ENCODE peak calls at places on chromosomes 12 and 14, in five cellular contexts. N is astrocyte of the spinal cord, B is heart left ventricle, R is Panc1, O is fibroblast of the aortic adventitia. G is an unnamed sample.

GRCh38 chr14:103101964-103102688 is 7.6 kb downstream of the EXOC3L4 start:
- DNase-seq in N (no peak), B (no peak), R (no peak), O (no peak), G (no peak)

GRCh38 chr14:78107171-78107570 is 63.0 kb upstream of the NRXN3 start:
- DNase-seq in O (no peak), N (no peak), B (no peak), R (no peak), G (no peak)

GRCh38 chr14:76348898-76349297 is 27.0 kb upstream of the ESRRB start:
- DNase-seq in N (peak; percentile 87), R (no peak), O (peak; percentile 35), B (peak; percentile 56), G (peak; percentile 7)

GRCh38 chr12:131357152-131357747 is 353.6 kb upstream of the SFSWAP start:
- DNase-seq in B (no peak), N (no peak), R (no peak), O (no peak), G (no peak)

GRCh38 chr12:82682326-82682725 is 4.4 kb upstream of the TMTC2 start:
- DNase-seq in R (no peak), O (no peak), B (no peak), N (no peak), G (no peak)

GRCh38 chr14:92425101-92425500 is 88.5 kb upstream of the RIN3 start:
- DNase-seq in R (no peak), B (no peak), N (peak; percentile 52), O (peak; percentile 42), G (peak; percentile 71)

GRCh38 chr12:48031135-48031960 is 27.1 kb upstream of the COL2A1 start:
- DNase-seq in O (peak; percentile 7), N (no peak), R (no peak), B (no peak), G (peak; percentile 47)

GRCh38 chr14:101980700-101981099 is 16.3 kb downstream of the DYNC1H1 start:
- DNase-seq in O (peak; percentile 99), R (peak; percentile 87), B (peak; percentile 46), N (peak; percentile 98), G (peak; percentile 99)

GRCh38 chr14:44099752-44100462 is 407.2 kb downstream of the FSCB start:
- DNase-seq in N (no peak), B (no peak), O (no peak), R (no peak), G (no peak)
- TF ChIP-seq CTCF in N (no peak), B (no peak), O (no peak), R (no peak), G (no peak)

GRCh38 chr14:66487159-66487558 is 988 bp downstream of the CCDC196 start:
- DNase-seq in R (no peak), B (no peak), N (no peak), O (no peak), G (no peak)

GRCh38 chr14:66482873-66483272 is 3.3 kb upstream of the CCDC196 start:
- DNase-seq in B (no peak), R (no peak), N (no peak), O (no peak), G (no peak)

GRCh38 chr14:66485910-66486421 is at the start of gene CCDC196:
- DNase-seq in B (no peak), O (no peak), N (no peak), R (no peak), G (no peak)

GRCh38 chr14:66485029-66485428 is 1.1 kb upstream of the CCDC196 start:
- DNase-seq in R (no peak), B (no peak), O (no peak), N (no peak), G (no peak)

DNA sequence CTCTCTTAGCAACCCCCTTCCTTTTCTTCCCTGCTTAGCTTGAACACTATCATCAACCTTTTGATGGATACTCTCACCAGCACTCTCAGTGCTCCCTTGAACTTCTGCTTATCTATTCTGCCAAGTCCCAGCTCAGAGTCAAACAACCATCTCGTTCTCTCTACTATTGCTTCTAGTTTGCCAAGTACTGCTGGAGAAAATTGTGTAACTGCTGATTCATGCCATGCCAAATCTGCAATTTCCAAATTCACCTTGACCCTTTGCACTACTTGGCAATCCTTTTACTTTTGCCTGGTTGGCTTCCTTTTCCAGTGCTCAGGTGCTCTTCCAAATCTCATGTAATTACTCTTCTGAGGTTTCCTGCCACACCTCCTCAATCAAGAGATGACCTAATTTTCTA is 2.8 kb upstream of the CCDC196 start:
- DNase-seq in B (no peak), R (no peak), N (no peak), O (peak; percentile 39), G (peak; percentile 84)
- H3K4me3 ChIP-seq in B (no peak overlapping the region), R (no peak overlapping the region), N (no peak overlapping the region), O (no peak overlapping the region), G (no peak overlapping the region)

GRCh38 chr12:64392221-64392620 is 1.7 kb upstream of the C12orf56 start:
- DNase-seq in B (no peak), O (peak; percentile 70), N (peak; percentile 59), R (no peak), G (peak; percentile 64)
- TF ChIP-seq CTCF in B (no peak), O (peak; percentile 42), N (peak; percentile 34), R (peak; percentile 68), G (peak; percentile 43)

DNA sequence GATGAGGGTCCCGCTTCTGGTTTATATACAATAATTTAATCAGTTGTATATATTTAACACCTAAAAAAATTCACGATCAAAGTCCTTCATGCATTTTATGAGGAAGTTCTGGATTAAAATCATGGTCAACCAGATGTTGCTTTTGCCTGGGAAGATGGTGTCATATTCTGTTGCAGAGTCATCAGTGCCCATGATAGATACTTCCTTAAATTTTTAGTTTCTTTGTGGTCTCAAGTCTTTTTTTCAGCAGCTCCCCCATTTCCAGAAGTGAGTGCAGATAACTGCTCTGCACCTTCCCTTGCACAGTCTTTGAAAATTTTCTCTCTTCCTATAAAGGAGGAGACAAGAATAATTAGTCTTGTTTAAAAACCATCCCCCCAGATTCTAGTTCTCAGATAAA is 16.1 kb downstream of the ERP29 start:
- DNase-seq in N (no peak), B (no peak), O (no peak), R (no peak), G (no peak)
- H3K4me3 ChIP-seq in N (no peak overlapping the region), B (no peak overlapping the region), O (no peak overlapping the region), R (no peak overlapping the region), G (no peak overlapping the region)

GRCh38 chr14:39998854-39999253 is 566.6 kb upstream of the FBXO33 start:
- DNase-seq in O (no peak), R (no peak), B (no peak), N (no peak), G (no peak)
- TF ChIP-seq CTCF in O (no peak), R (no peak), B (no peak), N (no peak), G (no peak)

G was measured in epithelial cell of esophagus.